ENCODE peak calls at places on chromosome 19, in six cellular contexts. E, T, Q, C, K and N are unnamed samples.

GRCh38 chr19:9075064-9075964 is 11.5 kb upstream of the OR1M1 start:
- DNase-seq in E (peak; percentile 90), T (peak; percentile 3), Q (peak; percentile 58), C (peak; percentile 66), K (no peak), N (peak; percentile 63)

GRCh38 chr19:6593651-6594416 is 2.9 kb upstream of the CD70 start:
- DNase-seq in E (no peak), T (no peak), Q (no peak), C (no peak), K (no peak), N (no peak)

GRCh38 chr19:45179063-45179847 is 671 bp downstream of the BLOC1S3 start:
- DNase-seq in E (no peak), T (no peak), Q (peak; percentile 55), C (peak; percentile 70), K (no peak), N (peak; percentile 71)

GRCh38 chr19:16425019-16425418 is 46.8 kb downstream of the EPS15L1 start:
- DNase-seq in E (no peak), T (no peak), Q (no peak), C (no peak), K (no peak), N (no peak)

GRCh38 chr19:56619131-56619530 is 23.8 kb upstream of the SMIM17 start:
- DNase-seq in E (no peak), T (no peak), Q (no peak), C (no peak), K (no peak), N (no peak)

GRCh38 chr19:55579766-55580621 is 654 bp downstream of the ZNF579 start:
- DNase-seq in E (no peak), T (no peak), Q (no peak), C (no peak), K (no peak), N (no peak)

GRCh38 chr19:10009269-10009665 is 1.0 kb downstream of the COL5A3 start:
- DNase-seq in E (peak; percentile 89), T (no peak), Q (peak; percentile 28), C (no peak), K (no peak), N (peak; percentile 23)

GRCh38 chr19:8042900-8043299 is 9.7 kb upstream of the CCL25 start:
- DNase-seq in E (no peak), T (no peak), Q (no peak), C (no peak), K (no peak), N (no peak)

GRCh38 chr19:53520163-53520546 is 17.8 kb upstream of the ZNF331 start:
- DNase-seq in E (no peak), T (no peak), Q (no peak), C (no peak), K (no peak), N (no peak)

GRCh38 chr19:53521373-53522202 is 16.4 kb upstream of the ZNF331 start:
- DNase-seq in E (no peak), T (no peak), Q (no peak), C (no peak), K (no peak), N (no peak)

GRCh38 chr19:53518716-53519115 is 19.2 kb upstream of the ZNF331 start:
- DNase-seq in E (no peak), T (no peak), Q (no peak), C (no peak), K (no peak), N (peak; percentile 58)

GRCh38 chr19:53519431-53519830 is 18.5 kb upstream of the ZNF331 start:
- DNase-seq in E (peak; percentile 73), T (no peak), Q (no peak), C (no peak), K (no peak), N (peak; percentile 22)

DNA sequence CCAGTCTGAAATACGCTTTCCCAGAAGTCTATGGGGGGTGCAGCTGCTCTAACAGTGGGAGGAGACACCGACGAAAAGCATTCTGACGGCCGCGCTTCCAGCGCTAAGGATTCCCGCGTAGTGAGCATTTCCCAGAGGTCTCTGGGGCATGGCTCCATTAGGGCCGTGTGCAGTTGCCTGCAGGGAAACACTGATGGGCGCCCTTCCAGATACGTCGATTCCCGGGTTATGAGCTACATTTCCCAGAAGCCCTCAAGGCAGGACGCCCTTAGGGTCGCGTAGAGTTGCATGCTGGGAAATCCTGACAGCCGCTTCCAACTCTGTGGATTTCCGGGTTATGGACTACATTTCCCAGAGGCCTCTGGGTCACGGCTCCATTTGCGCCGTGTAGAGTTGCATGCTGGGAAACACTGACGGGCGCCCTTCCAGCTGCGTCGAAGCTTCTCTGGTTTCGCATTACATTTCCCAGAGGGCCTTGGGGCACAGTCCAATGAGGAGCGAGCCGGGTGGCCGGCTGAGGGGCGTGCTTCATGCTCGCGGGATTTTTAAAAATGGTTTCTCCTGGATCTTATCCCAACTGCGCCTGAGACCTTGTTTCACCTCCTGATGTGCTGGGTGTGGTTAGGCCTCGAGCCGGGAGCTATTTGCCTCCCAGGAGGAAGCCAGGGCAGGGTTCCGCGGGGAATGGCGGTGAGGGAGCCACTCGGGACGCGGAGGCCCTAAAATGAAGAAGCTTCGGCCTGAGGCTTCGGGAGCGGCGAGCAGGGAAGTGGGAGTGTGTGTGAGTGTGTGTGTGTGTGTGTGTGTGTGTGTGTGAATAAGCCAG is 17.2 kb upstream of the ZNF331 start:
- DNase-seq in E (peak; percentile 99), T (peak; percentile 75), Q (peak; percentile 95), C (peak; percentile 90), K (peak; percentile 66), N (peak; percentile 97)
- TF ChIP-seq POLR2A in E (no peak), T (no peak), Q (no peak), C (no peak), K (no peak), N (peak; percentile 39)

GRCh38 chr19:47257411-47258169 is 1.3 kb downstream of the CCDC9 start:
- DNase-seq in E (peak; percentile 81), T (peak; percentile 93), Q (no peak), C (no peak), K (no peak), N (peak; percentile 58)

GRCh38 chr19:47255947-47256687 is at the start of gene CCDC9:
- DNase-seq in E (peak; percentile 99), T (peak; percentile 97), Q (peak; percentile 98), C (peak; percentile 96), K (peak; percentile 98), N (peak; percentile 98)

GRCh38 chr19:47253970-47254369 is 2.4 kb upstream of the CCDC9 start:
- DNase-seq in E (no peak), T (no peak), Q (no peak), C (no peak), K (no peak), N (no peak)

GRCh38 chr19:47256688-47257410 is 524 bp downstream of the CCDC9 start:
- DNase-seq in E (peak; percentile 100), T (peak; percentile 99), Q (peak; percentile 100), C (peak; percentile 100), K (peak; percentile 99), N (peak; percentile 100)

DNA sequence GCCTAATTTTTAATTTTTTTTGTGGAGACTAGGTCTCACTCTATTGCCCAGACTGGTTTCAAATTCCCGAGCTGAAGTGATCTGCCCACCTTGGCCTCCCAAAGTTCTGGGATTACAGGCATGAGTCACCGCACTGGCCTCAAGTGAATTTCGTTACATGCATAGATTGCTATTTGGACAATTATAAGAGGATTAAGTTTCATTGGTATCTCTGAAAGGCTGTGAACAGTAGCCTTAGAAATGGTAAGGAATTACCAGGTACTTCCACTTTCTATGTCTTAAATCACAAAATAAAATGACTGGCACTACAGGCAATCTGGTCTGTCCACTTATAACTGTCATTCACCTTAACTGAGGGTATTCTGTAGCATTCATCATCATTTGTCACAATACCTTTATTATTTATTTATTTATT is 2.9 kb upstream of the CCDC9 start:
- DNase-seq in E (no peak), T (no peak), Q (no peak), C (no peak), K (no peak), N (no peak)
- TF ChIP-seq POLR2A in E (no peak), T (no peak), Q (no peak), C (no peak), K (no peak), N (no peak)

DNA sequence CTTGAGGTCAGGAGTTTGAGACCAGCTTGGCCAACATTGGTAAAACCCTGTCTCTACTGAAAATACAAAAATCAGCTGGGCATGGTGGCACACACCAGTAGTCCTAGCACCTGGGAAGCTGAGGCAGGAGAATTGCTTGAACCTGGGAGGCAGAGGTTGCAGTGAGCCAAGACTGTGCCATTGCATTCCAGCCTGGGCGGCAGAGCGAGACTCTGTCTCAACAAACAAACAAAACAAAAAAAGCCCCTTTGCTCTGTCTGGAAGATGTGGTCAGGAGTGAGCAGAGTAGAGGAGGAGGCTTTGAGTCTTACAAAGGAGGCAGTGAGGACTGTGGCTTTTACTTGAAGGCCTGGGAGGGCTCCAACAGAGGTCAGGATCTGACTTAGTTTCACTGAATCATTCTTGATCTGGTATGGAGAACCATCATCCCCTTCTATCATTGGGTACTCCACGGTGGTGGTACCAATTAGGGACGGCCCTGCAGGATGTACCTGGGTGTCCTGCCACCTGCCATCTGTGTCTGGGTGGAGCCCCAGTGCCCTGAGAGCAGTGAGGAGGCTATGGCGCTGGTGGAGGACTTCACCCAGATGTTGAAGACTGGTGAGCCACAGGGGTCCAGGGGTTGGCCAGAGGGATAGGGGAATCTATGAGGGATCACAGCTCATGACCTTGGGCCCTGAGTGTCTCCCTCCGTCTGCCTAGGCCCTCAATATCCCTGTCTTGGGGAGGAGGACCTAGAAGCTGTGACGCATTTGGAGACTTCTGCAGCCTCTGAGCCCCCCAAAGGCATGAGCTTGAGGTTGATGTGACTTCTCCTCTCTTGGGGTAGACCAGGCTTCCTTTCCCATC is 4.7 kb upstream of the MZF1 start:
- DNase-seq in E (peak; percentile 45), T (no peak), Q (no peak), C (peak; percentile 19), K (no peak), N (no peak)
- TF ChIP-seq POLR2A in E (no peak), T (no peak), Q (no peak), C (no peak), K (no peak), N (no peak)

GRCh38 chr19:982567-983170 is 1.5 kb upstream of the WDR18 start:
- DNase-seq in E (peak; percentile 80), T (no peak), Q (peak; percentile 79), C (peak; percentile 88), K (peak; percentile 99), N (peak; percentile 89)

GRCh38 chr19:988081-988480 is 3.9 kb downstream of the WDR18 start:
- DNase-seq in E (no peak), T (no peak), Q (no peak), C (no peak), K (no peak), N (no peak)

GRCh38 chr19:980133-980998 is 3.8 kb upstream of the WDR18 start:
- DNase-seq in E (no peak), T (no peak), Q (no peak), C (no peak), K (no peak), N (no peak)

GRCh38 chr19:986083-986482 is 1.9 kb downstream of the WDR18 start:
- DNase-seq in E (no peak), T (no peak), Q (no peak), C (no peak), K (no peak), N (no peak)

DNA sequence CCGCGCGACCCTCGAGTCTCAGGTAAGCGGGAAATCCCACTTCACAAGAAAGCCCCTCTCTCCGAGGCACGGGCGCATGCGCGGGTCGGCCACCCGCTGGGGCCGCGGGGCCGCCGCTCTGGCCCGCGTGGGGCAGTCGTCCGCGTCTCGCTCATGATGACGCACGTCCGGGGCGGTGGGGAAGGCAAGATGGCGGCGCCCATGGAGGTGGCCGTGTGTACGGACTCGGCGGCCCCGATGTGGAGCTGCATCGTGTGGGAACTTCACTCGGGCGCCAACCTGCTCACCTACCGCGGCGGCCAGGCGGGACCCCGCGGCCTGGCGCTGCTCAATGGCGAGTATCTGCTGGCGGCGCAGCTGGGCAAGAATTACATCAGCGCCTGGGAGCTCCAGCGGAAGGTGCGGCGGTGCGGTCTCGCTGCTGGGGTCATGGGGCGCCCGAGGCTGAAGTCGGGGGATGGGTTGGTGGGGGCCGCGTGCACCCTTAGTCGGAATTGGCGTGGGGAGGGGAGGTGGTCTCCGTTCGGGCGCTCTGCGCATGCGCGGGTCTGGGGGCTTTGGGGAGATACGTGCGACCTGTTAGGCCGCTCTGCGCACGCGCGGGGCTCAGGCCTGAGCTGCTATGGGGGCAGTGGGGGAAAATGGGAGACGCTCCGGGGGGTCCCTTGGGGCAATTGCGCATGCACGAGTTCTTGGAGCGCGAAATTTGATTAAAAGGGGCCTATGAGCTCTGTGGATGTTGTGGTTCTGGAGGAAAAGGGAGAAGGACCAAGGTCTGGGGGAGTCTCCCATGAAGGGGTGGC is at the start of gene WDR18:
- DNase-seq in E (peak; percentile 97), T (peak; percentile 56), Q (peak; percentile 94), C (peak; percentile 94), K (peak; percentile 100), N (peak; percentile 93)
- TF ChIP-seq POLR2A in E (peak; percentile 8), T (no peak), Q (no peak), C (peak; percentile 57), K (peak; percentile 66), N (peak; percentile 74)